ENCODE peak calls at places on chromosomes 16 and 17, in four cellular contexts. T, D, F and V are unnamed samples.
A peak's percentile ranks its signal among the peaks of the same experiment; 100 is the strongest.

GRCh38 chr17:364766-365165 is 12.2 kb upstream of the RPH3AL start:
- DNase-seq in T (peak; percentile 23), D (peak; percentile 51), F (no peak), V (no peak)

GRCh38 chr16:14172200-14172805 is 101.2 kb downstream of the MRTFB start:
- DNase-seq in T (no peak), D (no peak), F (no peak), V (no peak)

GRCh38 chr17:39596543-39597267 is 11.0 kb downstream of the NEUROD2 start:
- DNase-seq in T (no peak), D (no peak), F (no peak), V (no peak)

GRCh38 chr17:16599537-16599936 is 30.5 kb upstream of the ZNF287 start:
- DNase-seq in T (no peak), D (no peak), F (no peak), V (no peak)

GRCh38 chr17:51263001-51263400 is 2.7 kb downstream of the UTP18 start:
- DNase-seq in T (no peak), D (no peak), F (no peak), V (no peak)

GRCh38 chr16:50841081-50841886 is 99.4 kb downstream of the CYLD start:
- DNase-seq in T (no peak), D (no peak), F (no peak), V (no peak)

GRCh38 chr17:20191066-20191465 is 181.9 kb downstream of the SPECC1 start:
- DNase-seq in T (no peak), D (no peak), F (no peak), V (no peak)

GRCh38 chr16:78235876-78236275 is 136.4 kb downstream of the WWOX start:
- DNase-seq in T (no peak), D (no peak), F (no peak), V (no peak)

GRCh38 chr16:56637814-56638750 is at the start of gene MT1A:
- DNase-seq in T (peak; percentile 97), D (peak; percentile 79), F (peak; percentile 88), V (peak; percentile 83)

GRCh38 chr16:28217326-28217725 is 5.6 kb upstream of the XPO6 start:
- DNase-seq in T (no peak), D (no peak), F (no peak), V (no peak)

DNA sequence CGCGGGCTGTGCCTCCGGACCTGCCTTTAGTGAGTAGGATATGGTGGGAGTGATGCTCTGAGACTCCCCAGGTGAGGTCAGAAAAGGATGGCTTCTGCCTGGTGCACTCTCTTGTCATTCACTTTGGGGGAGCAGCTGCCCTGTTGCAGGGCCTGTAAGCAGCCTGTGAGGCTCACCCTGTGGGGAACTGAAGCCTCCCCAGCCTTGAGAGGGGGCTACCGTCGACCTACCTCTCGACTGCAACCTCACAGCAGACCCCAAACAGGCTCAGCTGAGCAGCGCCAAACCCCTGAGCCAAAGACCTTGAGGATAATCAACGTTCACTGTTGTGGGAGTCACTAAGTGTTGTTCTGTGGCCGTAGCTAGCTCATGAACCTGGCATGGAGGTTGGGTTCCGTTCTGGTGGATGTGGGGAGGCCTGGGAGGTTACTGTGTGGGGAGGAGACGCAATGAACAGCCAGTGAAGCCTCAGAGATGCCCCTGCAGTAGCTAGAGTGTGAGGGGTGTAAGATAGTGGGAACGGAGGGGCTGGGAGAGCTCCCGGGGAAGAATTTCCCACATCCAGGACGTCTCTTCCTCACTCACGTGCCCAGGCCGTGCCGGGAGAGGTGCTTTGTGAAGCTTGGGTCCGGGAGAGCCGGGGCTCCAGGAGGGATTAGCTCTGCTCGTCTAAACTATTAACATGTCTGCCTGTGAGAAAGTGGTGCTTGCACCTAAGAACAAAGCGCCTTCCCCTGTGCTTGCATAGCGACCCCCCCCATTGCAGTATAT is 38.8 kb downstream of the METRNL start:
- DNase-seq in T (no peak), D (peak; percentile 58), F (peak; percentile 1), V (peak; percentile 9)
- H3K4me3 ChIP-seq in T (no peak overlapping the region), D (no peak overlapping the region), F (no peak overlapping the region), V (no peak overlapping the region)

DNA sequence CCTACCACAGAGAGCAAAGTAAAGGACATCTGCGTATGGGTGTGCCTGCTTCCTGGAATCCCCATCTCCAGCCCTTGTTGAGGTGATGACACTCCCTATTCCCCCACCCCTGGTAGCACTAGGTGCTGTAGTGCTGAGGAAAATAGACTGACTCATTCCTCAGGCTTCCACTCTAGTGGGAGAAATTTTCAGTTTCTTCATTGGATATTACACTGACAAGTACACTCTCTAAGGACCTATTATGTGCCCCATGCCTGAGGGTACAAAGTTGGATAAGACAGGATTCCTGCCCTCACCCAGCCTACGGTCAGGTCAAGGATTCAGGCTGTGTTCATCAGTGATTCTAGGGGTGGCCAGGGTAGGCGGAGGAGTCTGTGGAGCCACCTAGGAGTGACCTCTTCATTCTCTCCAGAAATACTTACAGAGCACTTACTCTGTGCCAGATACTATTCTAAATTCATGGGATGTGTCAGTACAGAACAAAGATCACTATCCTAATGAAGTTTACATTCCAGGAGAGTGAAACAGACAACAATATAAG is 4.5 kb upstream of the ZC3H7A start:
- DNase-seq in T (no peak), D (no peak), F (no peak), V (no peak)
- TF ChIP-seq CTCF in T (no peak), D (no peak), F (no peak), V (no peak)

DNA sequence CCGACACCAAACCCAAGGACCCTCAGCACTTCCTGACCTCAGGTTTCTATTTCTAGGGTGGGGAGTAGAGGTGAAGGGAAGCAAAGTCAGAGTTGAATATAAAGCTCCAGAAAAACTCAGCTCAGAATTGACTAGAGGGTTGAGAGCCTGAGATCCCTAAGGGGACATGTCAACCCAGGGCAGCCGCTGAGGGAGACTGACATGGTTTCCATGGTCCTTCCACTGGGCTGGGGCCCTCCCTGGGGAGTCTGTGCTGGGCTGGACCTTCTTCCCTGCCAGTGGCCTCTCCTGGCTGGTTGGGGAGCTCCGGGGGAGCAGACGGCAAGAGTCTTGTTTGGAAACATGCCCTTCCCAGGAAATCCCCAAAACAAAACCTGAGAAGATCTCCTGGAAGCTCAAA is 121.3 kb downstream of the METRNL start:
- DNase-seq in T (peak; percentile 46), D (peak; percentile 82), F (peak; percentile 35), V (peak; percentile 14)
- H3K27ac ChIP-seq in T (peak overlapping the region; percentile 83), D (peak overlapping the region; percentile 89), F (peak overlapping the region; percentile 76), V (peak overlapping the region; percentile 66)

GRCh38 chr16:8797364-8798173 is at the start of the genes PMM2 and TMEM186:
- DNase-seq in T (peak; percentile 98), D (peak; percentile 100), F (peak; percentile 94), V (peak; percentile 96)

GRCh38 chr16:8795096-8795495 is 2.3 kb downstream of the TMEM186 start:
- DNase-seq in T (no peak), D (no peak), F (no peak), V (no peak)

GRCh38 chr16:8798174-8798527 is 512 bp downstream of the PMM2 start:
- DNase-seq in T (no peak), D (no peak), F (no peak), V (no peak)

GRCh38 chr16:8796469-8797363 is 723 bp downstream of the TMEM186 start:
- DNase-seq in T (no peak), D (no peak), F (no peak), V (no peak)

GRCh38 chr16:8795818-8796217 is 1.6 kb downstream of the TMEM186 start:
- DNase-seq in T (no peak), D (no peak), F (no peak), V (no peak)
- H3K4me3 ChIP-seq in T (no peak overlapping the region), D (no peak overlapping the region), F (no peak overlapping the region), V (no peak overlapping the region)

DNA sequence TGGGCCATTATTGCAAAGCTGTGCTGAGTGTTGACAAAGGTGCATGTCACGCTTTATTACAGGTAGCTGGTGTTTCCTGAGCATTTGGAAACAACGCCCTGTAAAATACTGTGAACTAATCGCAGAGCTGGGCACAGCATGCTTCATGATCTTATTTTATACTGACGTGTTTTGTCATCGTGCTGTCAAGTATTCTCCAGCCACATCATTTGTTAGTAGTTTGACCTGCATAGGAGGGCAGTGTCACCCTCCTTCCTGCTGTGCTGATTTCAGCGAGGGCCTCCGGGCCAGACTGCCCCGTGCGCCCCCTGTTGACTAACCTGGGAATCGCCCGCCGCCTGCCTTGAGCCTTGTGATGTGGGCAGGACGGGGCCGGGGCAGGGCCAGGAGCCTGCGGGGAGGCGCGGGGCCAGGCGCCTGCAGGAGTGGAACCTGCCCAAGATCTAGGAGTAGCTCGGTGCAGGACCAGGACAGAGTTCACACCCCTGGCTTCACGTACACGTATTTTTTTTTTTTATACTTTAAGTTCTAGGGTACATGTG is 820.7 kb downstream of the KCNJ18 start:
- DNase-seq in T (no peak), D (no peak), F (no peak), V (no peak)
- TF ChIP-seq CTCF in T (no peak), D (no peak), F (no peak), V (no peak)

DNA sequence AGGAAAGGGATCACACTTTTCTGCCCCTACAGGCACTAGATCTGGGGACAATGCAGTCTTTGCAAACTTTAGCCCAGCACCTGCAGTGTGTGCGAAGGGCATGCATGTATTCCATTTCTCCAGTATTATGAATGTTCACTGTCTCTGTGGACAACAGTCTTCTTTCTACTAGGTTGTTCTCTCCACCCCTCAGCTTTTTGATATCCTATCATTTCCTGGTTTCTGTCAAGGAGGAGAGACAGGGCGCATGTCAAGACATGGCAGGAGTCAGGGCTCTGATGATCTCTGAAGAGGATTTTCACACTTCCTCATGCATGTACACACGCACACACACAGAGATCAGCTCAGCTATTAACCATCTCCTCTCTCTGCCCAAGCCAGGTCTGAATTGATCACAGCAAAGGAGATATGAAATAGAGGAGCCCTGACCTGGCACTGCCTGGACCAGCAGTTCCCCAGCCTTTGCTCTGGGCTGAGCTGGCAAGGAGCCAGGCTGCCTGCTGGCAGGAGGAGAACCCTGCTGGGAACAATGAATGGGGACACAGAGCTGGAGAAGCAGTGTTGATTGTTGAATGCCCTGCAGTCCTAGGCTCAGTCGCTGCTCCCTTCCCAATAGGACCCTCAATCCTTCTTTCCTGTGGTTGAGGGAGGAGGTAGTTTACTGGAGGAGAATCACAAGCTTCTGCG is 2.6 kb downstream of the GPR179 start:
- DNase-seq in T (peak; percentile 83), D (no peak), F (peak; percentile 72), V (peak; percentile 71)
- H3K27ac ChIP-seq in T (no peak overlapping the region), D (no peak overlapping the region), F (no peak overlapping the region), V (no peak overlapping the region)

DNA sequence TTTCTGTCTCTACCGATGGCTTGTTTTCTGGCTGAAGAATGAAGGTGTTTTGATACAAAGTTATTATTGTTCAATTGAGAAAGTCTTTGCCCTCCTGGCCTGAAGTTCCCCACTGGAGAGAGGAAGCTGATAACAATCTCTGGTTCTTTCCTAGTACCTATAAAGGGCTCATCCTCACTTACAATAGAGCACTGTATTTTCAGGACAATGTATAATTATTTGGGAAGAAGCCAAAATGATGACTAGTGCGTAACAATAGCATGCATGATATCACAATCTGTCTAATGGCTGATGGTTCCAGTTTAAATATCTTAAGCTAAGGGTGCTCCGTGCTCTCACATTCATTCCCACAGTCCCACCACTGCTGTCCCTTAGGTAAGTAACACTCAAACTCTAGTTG is 230.7 kb downstream of the IRX3 start:
- DNase-seq in T (no peak), D (no peak), F (no peak), V (no peak)
- H3K4me3 ChIP-seq in T (no peak overlapping the region), D (no peak overlapping the region), F (no peak overlapping the region), V (no peak overlapping the region)

GRCh38 chr16:86252596-86252995 is 257.7 kb upstream of the FOXF1 start:
- DNase-seq in T (no peak), D (peak; percentile 52), F (no peak), V (no peak)
- TF ChIP-seq CTCF in T (peak; percentile 34), D (no peak), F (no peak), V (peak; percentile 51)

GRCh38 chr17:79685121-79685520 is 45.6 kb upstream of the ENPP7 start:
- DNase-seq in T (no peak), D (no peak), F (no peak), V (peak; percentile 5)
- H3K27ac ChIP-seq in T (no peak overlapping the region), D (no peak overlapping the region), F (no peak overlapping the region), V (no peak overlapping the region)